ENCODE peak calls at places on chromosomes 3 and 15, in four cellular contexts. S is lower leg skin, U is fibroblast of the aortic adventitia, W is foreskin fibroblast. D is an unnamed sample.

GRCh38 chr3:169966951-169967915 is 626 bp downstream of the SEC62 start:
- DNase-seq in U (peak; percentile 42), S (peak; percentile 87), W (peak; percentile 39), D (peak; percentile 66)

GRCh38 chr3:174442317-174442682 is 416.8 kb upstream of the NAALADL2 start:
- DNase-seq in U (no peak), S (no peak), W (no peak), D (no peak)

GRCh38 chr3:149120051-149120972 is 9.1 kb upstream of the HPS3 start:
- DNase-seq in S (no peak), U (peak; percentile 88), W (peak; percentile 32), D (peak; percentile 87)

GRCh38 chr3:61783993-61784718 is 222.8 kb downstream of the PTPRG start:
- DNase-seq in W (peak; percentile 48), U (peak; percentile 58), S (no peak), D (peak; percentile 81)

GRCh38 chr3:94416768-94417167 is 353.9 kb downstream of the NSUN3 start:
- DNase-seq in S (no peak), W (no peak), U (no peak), D (no peak)

GRCh38 chr3:112587336-112587735 is 25.5 kb downstream of the SLC35A5 start:
- DNase-seq in U (no peak), W (no peak), S (no peak), D (peak; percentile 17)

GRCh38 chr3:133136114-133137041 is 98.2 kb downstream of the TMEM108 start:
- DNase-seq in S (no peak), U (no peak), W (peak; percentile 7), D (peak; percentile 12)

GRCh38 chr3:44880284-44880683 is 5.9 kb downstream of the TGM4 start:
- DNase-seq in U (no peak), S (no peak), W (no peak), D (peak; percentile 48)

GRCh38 chr3:147191795-147192385 is 214.5 kb downstream of the ZIC4 start:
- DNase-seq in S (no peak), W (peak; percentile 48), U (peak; percentile 87), D (peak; percentile 90)

GRCh38 chr15:41018534-41018933 is 65.3 kb downstream of the CHAC1 start:
- DNase-seq in W (peak; percentile 25), S (no peak), U (peak; percentile 29), D (peak; percentile 44)

GRCh38 chr3:38204599-38205471 is 39.5 kb downstream of the OXSR1 start:
- DNase-seq in W (no peak), U (no peak), S (no peak), D (no peak)

GRCh38 chr3:50275996-50276761 is 2.7 kb upstream of the LSMEM2 start:
- DNase-seq in U (no peak), W (no peak), S (no peak), D (no peak)

GRCh38 chr15:76337739-76338554 is 1.4 kb downstream of the ISL2 start:
- DNase-seq in U (no peak), W (peak; percentile 24), S (peak; percentile 78), D (no peak)

GRCh38 chr15:96428742-96429141 is 98.2 kb downstream of the NR2F2 start:
- DNase-seq in W (peak; percentile 87), S (no peak), U (peak; percentile 96), D (peak; percentile 93)

GRCh38 chr3:38334656-38335055 is 11.9 kb upstream of the XYLB start:
- DNase-seq in S (no peak), W (peak; percentile 65), U (peak; percentile 71), D (peak; percentile 83)

GRCh38 chr15:34588046-34588674 is 4.7 kb upstream of the GOLGA8B start:
- DNase-seq in U (peak; percentile 83), W (peak; percentile 77), S (no peak), D (peak; percentile 91)

GRCh38 chr3:64575211-64575844 is 112.5 kb downstream of the ADAMTS9 start:
- DNase-seq in W (peak; percentile 2), U (peak; percentile 16), S (no peak), D (peak; percentile 66)

GRCh38 chr15:70480196-70480856 is 283.0 kb downstream of the UACA start:
- DNase-seq in S (no peak), U (no peak), W (no peak), D (no peak)

GRCh38 chr3:42961633-42962032 is 17.5 kb upstream of the GASK1A start:
- DNase-seq in U (peak; percentile 80), S (no peak), W (peak; percentile 42), D (peak; percentile 80)

GRCh38 chr15:36331531-36332275 is 247.7 kb upstream of the CDIN1 start:
- DNase-seq in W (no peak), S (no peak), U (peak; percentile 46), D (peak; percentile 21)

GRCh38 chr3:59263152-59263551 is 213.3 kb upstream of the CFAP20DC start:
- DNase-seq in W (no peak), S (no peak), U (no peak), D (no peak)

GRCh38 chr3:194306109-194306686 is 44.9 kb downstream of the CPN2 start:
- DNase-seq in W (no peak), S (no peak), U (no peak), D (no peak)

GRCh38 chr3:45992820-45993219 is 2.8 kb downstream of the FYCO1 start:
- DNase-seq in S (no peak), U (peak; percentile 97), W (peak; percentile 88), D (no peak)

GRCh38 chr15:66740802-66741201 is 38.8 kb downstream of the SMAD6 start:
- DNase-seq in W (peak; percentile 81), S (no peak), U (peak; percentile 69), D (no peak)

GRCh38 chr3:116141724-116142123 is 303.6 kb downstream of the LSAMP start:
- DNase-seq in S (no peak), U (no peak), W (no peak), D (no peak)

GRCh38 chr3:50594253-50594785 is 17.3 kb downstream of the CISH start:
- DNase-seq in S (no peak), W (no peak), U (no peak), D (no peak)

GRCh38 chr15:50911001-50911400 is 2.5 kb downstream of the AP4E1 start:
- DNase-seq in S (no peak), U (peak; percentile 96), W (no peak), D (peak; percentile 59)

GRCh38 chr3:9198805-9199386 is 50.5 kb downstream of the SRGAP3 start:
- DNase-seq in S (peak; percentile 69), U (no peak), W (no peak), D (no peak)

GRCh38 chr3:69787436-69788168 is 48.3 kb downstream of the MITF start:
- DNase-seq in W (peak; percentile 59), U (peak; percentile 82), S (no peak), D (peak; percentile 91)
- H3K4me3 ChIP-seq in W (no peak overlapping the region), U (no peak overlapping the region), S (no peak overlapping the region), D (no peak overlapping the region)

DNA sequence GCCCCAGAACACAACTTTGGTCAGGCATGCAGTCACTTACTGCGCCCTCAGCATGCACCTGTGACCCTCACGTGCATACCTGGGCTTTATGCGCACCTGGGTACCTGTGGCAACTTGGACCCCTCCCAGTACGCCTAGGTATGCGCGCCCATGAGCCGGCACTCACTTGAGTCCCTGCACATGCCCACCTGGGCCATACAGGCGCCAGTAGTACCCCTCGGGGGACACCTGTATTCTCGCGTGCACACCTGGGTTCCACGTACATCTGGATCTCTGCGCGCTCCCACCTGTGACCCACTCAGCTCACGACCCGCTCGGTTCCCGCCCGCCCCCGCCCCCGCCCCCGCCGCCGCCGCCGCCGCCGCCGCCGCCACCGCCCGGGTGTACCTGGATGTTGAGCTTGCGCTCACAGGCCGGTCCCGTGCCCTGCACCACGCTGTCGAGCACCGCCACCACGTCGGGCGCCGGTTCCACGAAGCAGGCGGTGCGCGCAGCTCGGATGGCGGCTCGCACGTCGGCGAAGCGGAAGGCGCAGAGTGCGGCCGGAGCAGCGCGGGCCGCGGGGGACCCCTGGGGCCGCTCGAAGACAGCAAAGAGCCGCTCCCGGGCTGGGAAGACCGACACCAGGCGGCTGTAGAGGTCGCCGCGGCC is 1.4 kb downstream of the PLXND1 start:
- DNase-seq in U (no peak), S (no peak), W (no peak), D (peak; percentile 61)
- H3K4me3 ChIP-seq in U (peak overlapping the region; percentile 88), S (peak overlapping the region; percentile 43), W (peak overlapping the region; percentile 96), D (peak overlapping the region; percentile 72)

GRCh38 chr3:11140713-11141104 is 13.6 kb upstream of the HRH1 start:
- DNase-seq in S (no peak), U (no peak), W (no peak), D (no peak)

GRCh38 chr3:11145888-11146287 is 8.4 kb upstream of the HRH1 start:
- DNase-seq in W (peak; percentile 57), S (no peak), U (peak; percentile 90), D (peak; percentile 84)

GRCh38 chr3:11146771-11147363 is 7.4 kb upstream of the HRH1 start:
- DNase-seq in W (no peak), S (peak; percentile 18), U (no peak), D (no peak)

GRCh38 chr3:11143476-11143875 is 10.8 kb upstream of the HRH1 start:
- DNase-seq in W (peak; percentile 29), U (no peak), S (peak; percentile 46), D (no peak)

DNA sequence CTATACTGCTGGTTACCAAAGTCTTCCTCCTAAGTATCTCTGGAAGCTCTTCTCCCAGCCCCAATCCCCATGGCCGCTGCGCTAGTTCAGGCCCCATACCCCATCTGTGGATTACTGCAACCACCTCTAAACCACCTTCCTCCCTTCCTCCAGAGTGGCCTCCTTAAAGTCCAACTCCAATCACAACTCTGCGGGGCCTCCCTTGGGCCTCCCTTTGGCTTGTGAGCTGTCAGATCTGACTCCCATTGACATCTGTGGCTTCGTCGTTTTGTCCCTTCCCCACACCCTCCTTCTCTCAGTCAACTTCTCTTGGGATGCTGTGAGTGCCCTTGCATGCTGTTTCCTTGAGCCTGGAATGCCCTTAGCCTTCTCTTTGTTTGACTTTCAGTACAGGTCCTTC is 9.3 kb upstream of the HRH1 start:
- DNase-seq in U (no peak), S (no peak), W (no peak), D (no peak)
- H3K4me3 ChIP-seq in U (no peak overlapping the region), S (no peak overlapping the region), W (no peak overlapping the region), D (no peak overlapping the region)

GRCh38 chr3:35644461-35644860 is 5.1 kb downstream of the ARPP21 start:
- DNase-seq in U (no peak), W (no peak), S (no peak), D (no peak)
- H3K4me3 ChIP-seq in U (no peak overlapping the region), W (no peak overlapping the region), S (no peak overlapping the region), D (no peak overlapping the region)

GRCh38 chr3:77686560-77686959 is 646.7 kb downstream of the ROBO2 start:
- DNase-seq in W (no peak), S (no peak), U (no peak), D (peak; percentile 4)
- H3K4me3 ChIP-seq in W (no peak overlapping the region), S (no peak overlapping the region), U (no peak overlapping the region), D (no peak overlapping the region)

GRCh38 chr3:150238995-150239612 is 169.0 kb upstream of the TSC22D2 start:
- DNase-seq in U (no peak), W (no peak), S (no peak), D (peak; percentile 56)
- H3K4me3 ChIP-seq in U (no peak overlapping the region), W (no peak overlapping the region), S (no peak overlapping the region), D (no peak overlapping the region)

GRCh38 chr3:119649764-119650163 is 10.6 kb downstream of the POPDC2 start:
- DNase-seq in W (no peak), S (no peak), U (peak; percentile 48), D (peak; percentile 44)

GRCh38 chr3:119647843-119648575 is 12.4 kb downstream of the POPDC2 start:
- DNase-seq in S (no peak), U (peak; percentile 88), W (no peak), D (no peak)

GRCh38 chr3:119645813-119646212 is 14.6 kb downstream of the POPDC2 start:
- DNase-seq in S (no peak), U (no peak), W (no peak), D (no peak)

GRCh38 chr3:119644481-119644880 is 15.9 kb downstream of the POPDC2 start:
- DNase-seq in S (no peak), W (no peak), U (no peak), D (no peak)

GRCh38 chr3:119647177-119647576 is 13.2 kb downstream of the POPDC2 start:
- DNase-seq in S (no peak), W (no peak), U (peak; percentile 91), D (no peak)
- H3K4me3 ChIP-seq in S (no peak overlapping the region), W (no peak overlapping the region), U (no peak overlapping the region), D (no peak overlapping the region)